ENCODE peak calls at places on chromosomes 1 and 21, in nine cellular contexts. One of them, this sample, is unnamed.

GRCh38 chr1:232634086-232634485 is 4.2 kb upstream of the SIPA1L2 start:
- DNase-seq in GM13977: no peak
- DNase-seq in activated T-cell treated with anti-CD3 and anti-CD28 coated beads, Interleukin-2, amount 50 U/mL, for 72 hours: no peak
- DNase-seq in cortex of kidney: no peak
- DNase-seq in posterior vena cava: no peak
- DNase-seq in fibroblast of pulmonary artery: no peak
- DNase-seq in stimulated activated CD4-positive, alpha-beta T cell treated with anti-CD3 and anti-CD28 coated beads, Interleukin-4, amount 100 ng/mL, for 1 hour: no peak
- DNase-seq in LoVo: no peak
- DNase-seq in NCI-H460: no peak
- DNase-seq in this sample: peak

GRCh38 chr1:183622884-183623785 is 12.4 kb downstream of the ARPC5 start:
- DNase-seq in GM13977: peak
- DNase-seq in activated T-cell treated with anti-CD3 and anti-CD28 coated beads, Interleukin-2, amount 50 U/mL, for 72 hours: peak
- DNase-seq in cortex of kidney: no peak
- DNase-seq in posterior vena cava: no peak
- DNase-seq in fibroblast of pulmonary artery: peak
- DNase-seq in stimulated activated CD4-positive, alpha-beta T cell treated with anti-CD3 and anti-CD28 coated beads, Interleukin-4, amount 100 ng/mL, for 1 hour: peak
- DNase-seq in LoVo: peak
- DNase-seq in NCI-H460: peak
- DNase-seq in this sample: no peak

GRCh38 chr1:47023268-47024137 is at the start of gene CYP4X1:
- DNase-seq in GM13977: no peak
- DNase-seq in activated T-cell treated with anti-CD3 and anti-CD28 coated beads, Interleukin-2, amount 50 U/mL, for 72 hours: no peak
- DNase-seq in cortex of kidney: no peak
- DNase-seq in posterior vena cava: peak
- DNase-seq in fibroblast of pulmonary artery: peak
- DNase-seq in stimulated activated CD4-positive, alpha-beta T cell treated with anti-CD3 and anti-CD28 coated beads, Interleukin-4, amount 100 ng/mL, for 1 hour: no peak
- DNase-seq in LoVo: no peak
- DNase-seq in NCI-H460: no peak
- DNase-seq in this sample: peak

GRCh38 chr1:77188770-77189169 is 30.5 kb downstream of the PIGK start:
- DNase-seq in GM13977: no peak
- DNase-seq in activated T-cell treated with anti-CD3 and anti-CD28 coated beads, Interleukin-2, amount 50 U/mL, for 72 hours: no peak
- DNase-seq in cortex of kidney: no peak
- DNase-seq in posterior vena cava: no peak
- DNase-seq in fibroblast of pulmonary artery: peak
- DNase-seq in stimulated activated CD4-positive, alpha-beta T cell treated with anti-CD3 and anti-CD28 coated beads, Interleukin-4, amount 100 ng/mL, for 1 hour: no peak
- DNase-seq in LoVo: no peak
- DNase-seq in NCI-H460: no peak
- DNase-seq in this sample: no peak

GRCh38 chr1:76336951-76337371 is 262.4 kb downstream of the ST6GALNAC3 start:
- DNase-seq in GM13977: no peak
- DNase-seq in activated T-cell treated with anti-CD3 and anti-CD28 coated beads, Interleukin-2, amount 50 U/mL, for 72 hours: no peak
- DNase-seq in cortex of kidney: no peak
- DNase-seq in posterior vena cava: peak
- DNase-seq in fibroblast of pulmonary artery: peak
- DNase-seq in stimulated activated CD4-positive, alpha-beta T cell treated with anti-CD3 and anti-CD28 coated beads, Interleukin-4, amount 100 ng/mL, for 1 hour: no peak
- DNase-seq in LoVo: no peak
- DNase-seq in NCI-H460: no peak
- DNase-seq in this sample: no peak

GRCh38 chr1:59604191-59604590 is 210.6 kb upstream of the HOOK1 start:
- DNase-seq in GM13977: no peak
- DNase-seq in activated T-cell treated with anti-CD3 and anti-CD28 coated beads, Interleukin-2, amount 50 U/mL, for 72 hours: no peak
- DNase-seq in cortex of kidney: no peak
- DNase-seq in posterior vena cava: no peak
- DNase-seq in fibroblast of pulmonary artery: no peak
- DNase-seq in stimulated activated CD4-positive, alpha-beta T cell treated with anti-CD3 and anti-CD28 coated beads, Interleukin-4, amount 100 ng/mL, for 1 hour: no peak
- DNase-seq in LoVo: no peak
- DNase-seq in NCI-H460: no peak
- DNase-seq in this sample: no peak

GRCh38 chr1:218524526-218524925 is 179.4 kb downstream of the TGFB2 start:
- DNase-seq in GM13977: no peak
- DNase-seq in activated T-cell treated with anti-CD3 and anti-CD28 coated beads, Interleukin-2, amount 50 U/mL, for 72 hours: no peak
- DNase-seq in cortex of kidney: no peak
- DNase-seq in posterior vena cava: no peak
- DNase-seq in fibroblast of pulmonary artery: no peak
- DNase-seq in stimulated activated CD4-positive, alpha-beta T cell treated with anti-CD3 and anti-CD28 coated beads, Interleukin-4, amount 100 ng/mL, for 1 hour: no peak
- DNase-seq in LoVo: no peak
- DNase-seq in NCI-H460: peak
- DNase-seq in this sample: no peak

GRCh38 chr1:78092686-78093085 is 46.9 kb downstream of the GIPC2 start:
- DNase-seq in GM13977: no peak
- DNase-seq in activated T-cell treated with anti-CD3 and anti-CD28 coated beads, Interleukin-2, amount 50 U/mL, for 72 hours: no peak
- DNase-seq in cortex of kidney: no peak
- DNase-seq in posterior vena cava: no peak
- DNase-seq in fibroblast of pulmonary artery: no peak
- DNase-seq in stimulated activated CD4-positive, alpha-beta T cell treated with anti-CD3 and anti-CD28 coated beads, Interleukin-4, amount 100 ng/mL, for 1 hour: no peak
- DNase-seq in LoVo: peak
- DNase-seq in NCI-H460: no peak
- DNase-seq in this sample: no peak

GRCh38 chr1:30273456-30273855 is 449.9 kb downstream of the MATN1 start:
- DNase-seq in GM13977: no peak
- DNase-seq in activated T-cell treated with anti-CD3 and anti-CD28 coated beads, Interleukin-2, amount 50 U/mL, for 72 hours: no peak
- DNase-seq in cortex of kidney: no peak
- DNase-seq in posterior vena cava: no peak
- DNase-seq in fibroblast of pulmonary artery: no peak
- DNase-seq in stimulated activated CD4-positive, alpha-beta T cell treated with anti-CD3 and anti-CD28 coated beads, Interleukin-4, amount 100 ng/mL, for 1 hour: no peak
- DNase-seq in LoVo: no peak
- DNase-seq in NCI-H460: no peak
- DNase-seq in this sample: no peak

GRCh38 chr1:6956488-6957159 is 171.4 kb downstream of the CAMTA1 start:
- DNase-seq in GM13977: no peak
- DNase-seq in activated T-cell treated with anti-CD3 and anti-CD28 coated beads, Interleukin-2, amount 50 U/mL, for 72 hours: no peak
- DNase-seq in cortex of kidney: no peak
- DNase-seq in posterior vena cava: no peak
- DNase-seq in fibroblast of pulmonary artery: no peak
- DNase-seq in stimulated activated CD4-positive, alpha-beta T cell treated with anti-CD3 and anti-CD28 coated beads, Interleukin-4, amount 100 ng/mL, for 1 hour: no peak
- DNase-seq in LoVo: no peak
- DNase-seq in NCI-H460: no peak
- DNase-seq in this sample: no peak

GRCh38 chr1:197912739-197913494 is 4.3 kb upstream of the LHX9 start:
- DNase-seq in GM13977: no peak
- DNase-seq in activated T-cell treated with anti-CD3 and anti-CD28 coated beads, Interleukin-2, amount 50 U/mL, for 72 hours: no peak
- DNase-seq in cortex of kidney: no peak
- DNase-seq in posterior vena cava: no peak
- DNase-seq in fibroblast of pulmonary artery: no peak
- DNase-seq in stimulated activated CD4-positive, alpha-beta T cell treated with anti-CD3 and anti-CD28 coated beads, Interleukin-4, amount 100 ng/mL, for 1 hour: no peak
- DNase-seq in LoVo: no peak
- DNase-seq in NCI-H460: no peak
- DNase-seq in this sample: no peak

GRCh38 chr1:161070737-161071136 is 1.0 kb upstream of the ARHGAP30 start:
- DNase-seq in GM13977: no peak
- DNase-seq in activated T-cell treated with anti-CD3 and anti-CD28 coated beads, Interleukin-2, amount 50 U/mL, for 72 hours: no peak
- DNase-seq in cortex of kidney: no peak
- DNase-seq in posterior vena cava: no peak
- DNase-seq in fibroblast of pulmonary artery: no peak
- DNase-seq in stimulated activated CD4-positive, alpha-beta T cell treated with anti-CD3 and anti-CD28 coated beads, Interleukin-4, amount 100 ng/mL, for 1 hour: no peak
- DNase-seq in LoVo: no peak
- DNase-seq in NCI-H460: no peak
- DNase-seq in this sample: no peak

GRCh38 chr1:170168263-170168662 is 22.5 kb downstream of the NTMT2 start:
- DNase-seq in GM13977: no peak
- DNase-seq in activated T-cell treated with anti-CD3 and anti-CD28 coated beads, Interleukin-2, amount 50 U/mL, for 72 hours: no peak
- DNase-seq in cortex of kidney: no peak
- DNase-seq in posterior vena cava: no peak
- DNase-seq in fibroblast of pulmonary artery: peak
- DNase-seq in stimulated activated CD4-positive, alpha-beta T cell treated with anti-CD3 and anti-CD28 coated beads, Interleukin-4, amount 100 ng/mL, for 1 hour: no peak
- DNase-seq in LoVo: peak
- DNase-seq in NCI-H460: peak
- DNase-seq in this sample: no peak

GRCh38 chr1:6672558-6672957 is 29.1 kb downstream of the DNAJC11 start:
- DNase-seq in GM13977: no peak
- DNase-seq in activated T-cell treated with anti-CD3 and anti-CD28 coated beads, Interleukin-2, amount 50 U/mL, for 72 hours: no peak
- DNase-seq in cortex of kidney: no peak
- DNase-seq in posterior vena cava: no peak
- DNase-seq in fibroblast of pulmonary artery: peak
- DNase-seq in stimulated activated CD4-positive, alpha-beta T cell treated with anti-CD3 and anti-CD28 coated beads, Interleukin-4, amount 100 ng/mL, for 1 hour: no peak
- DNase-seq in LoVo: no peak
- DNase-seq in NCI-H460: no peak
- DNase-seq in this sample: no peak

GRCh38 chr1:52668711-52669110 is 29.4 kb downstream of the COA7 start:
- DNase-seq in GM13977: no peak
- DNase-seq in activated T-cell treated with anti-CD3 and anti-CD28 coated beads, Interleukin-2, amount 50 U/mL, for 72 hours: no peak
- DNase-seq in cortex of kidney: no peak
- DNase-seq in posterior vena cava: no peak
- DNase-seq in fibroblast of pulmonary artery: no peak
- DNase-seq in stimulated activated CD4-positive, alpha-beta T cell treated with anti-CD3 and anti-CD28 coated beads, Interleukin-4, amount 100 ng/mL, for 1 hour: no peak
- DNase-seq in LoVo: no peak
- DNase-seq in NCI-H460: no peak
- DNase-seq in this sample: no peak

GRCh38 chr1:54970901-54971300 is 9.5 kb upstream of the TMEM61 start:
- DNase-seq in GM13977: no peak
- DNase-seq in activated T-cell treated with anti-CD3 and anti-CD28 coated beads, Interleukin-2, amount 50 U/mL, for 72 hours: no peak
- DNase-seq in cortex of kidney: no peak
- DNase-seq in posterior vena cava: peak
- DNase-seq in fibroblast of pulmonary artery: no peak
- DNase-seq in stimulated activated CD4-positive, alpha-beta T cell treated with anti-CD3 and anti-CD28 coated beads, Interleukin-4, amount 100 ng/mL, for 1 hour: no peak
- DNase-seq in LoVo: no peak
- DNase-seq in NCI-H460: no peak
- DNase-seq in this sample: no peak

GRCh38 chr1:178057863-178058576 is 35.9 kb upstream of the RASAL2 start:
- DNase-seq in GM13977: no peak
- DNase-seq in activated T-cell treated with anti-CD3 and anti-CD28 coated beads, Interleukin-2, amount 50 U/mL, for 72 hours: no peak
- DNase-seq in cortex of kidney: no peak
- DNase-seq in posterior vena cava: peak
- DNase-seq in fibroblast of pulmonary artery: peak
- DNase-seq in stimulated activated CD4-positive, alpha-beta T cell treated with anti-CD3 and anti-CD28 coated beads, Interleukin-4, amount 100 ng/mL, for 1 hour: no peak
- DNase-seq in LoVo: no peak
- DNase-seq in NCI-H460: no peak
- DNase-seq in this sample: peak

GRCh38 chr1:95041491-95042165 is 31.1 kb downstream of the ALG14 start:
- DNase-seq in GM13977: peak
- DNase-seq in activated T-cell treated with anti-CD3 and anti-CD28 coated beads, Interleukin-2, amount 50 U/mL, for 72 hours: no peak
- DNase-seq in cortex of kidney: no peak
- DNase-seq in posterior vena cava: no peak
- DNase-seq in fibroblast of pulmonary artery: peak
- DNase-seq in stimulated activated CD4-positive, alpha-beta T cell treated with anti-CD3 and anti-CD28 coated beads, Interleukin-4, amount 100 ng/mL, for 1 hour: no peak
- DNase-seq in LoVo: peak
- DNase-seq in NCI-H460: peak
- DNase-seq in this sample: peak

GRCh38 chr21:41369915-41370839 is 8.3 kb downstream of the MX2 start:
- DNase-seq in GM13977: peak
- DNase-seq in activated T-cell treated with anti-CD3 and anti-CD28 coated beads, Interleukin-2, amount 50 U/mL, for 72 hours: peak
- DNase-seq in cortex of kidney: no peak
- DNase-seq in posterior vena cava: no peak
- DNase-seq in fibroblast of pulmonary artery: no peak
- DNase-seq in stimulated activated CD4-positive, alpha-beta T cell treated with anti-CD3 and anti-CD28 coated beads, Interleukin-4, amount 100 ng/mL, for 1 hour: peak
- DNase-seq in LoVo: no peak
- DNase-seq in NCI-H460: no peak
- DNase-seq in this sample: peak

GRCh38 chr1:21666572-21667320 is 2.4 kb downstream of the RAP1GAP start:
- DNase-seq in GM13977: no peak
- DNase-seq in activated T-cell treated with anti-CD3 and anti-CD28 coated beads, Interleukin-2, amount 50 U/mL, for 72 hours: no peak
- DNase-seq in cortex of kidney: no peak
- DNase-seq in posterior vena cava: peak
- DNase-seq in fibroblast of pulmonary artery: peak
- DNase-seq in stimulated activated CD4-positive, alpha-beta T cell treated with anti-CD3 and anti-CD28 coated beads, Interleukin-4, amount 100 ng/mL, for 1 hour: no peak
- DNase-seq in LoVo: no peak
- DNase-seq in NCI-H460: no peak
- DNase-seq in this sample: no peak

This sample was measured in tibial artery.